ENCODE peak calls at places on chromosome 3, in five cellular contexts. One of them, this sample, is unnamed.
A peak's percentile ranks its signal among the peaks of the same experiment; 100 is the strongest.

GRCh38 chr3:50574280-50574831 is 5.0 kb downstream of the HEMK1 start:
- DNase-seq in tibial artery: no peak
- DNase-seq in M059J: no peak
- DNase-seq in CD4-positive, alpha-beta T cell: no peak
- DNase-seq in stimulated activated CD4-positive, alpha-beta T cell treated with anti-CD3 and anti-CD28 coated beads, Interleukin-4, amount 100 ng/mL, for 24 hours: no peak
- DNase-seq in this sample: no peak

GRCh38 chr3:88986834-88987233 is 120.6 kb upstream of the EPHA3 start:
- DNase-seq in tibial artery: no peak
- DNase-seq in M059J: peak; percentile 64
- DNase-seq in CD4-positive, alpha-beta T cell: no peak
- DNase-seq in stimulated activated CD4-positive, alpha-beta T cell treated with anti-CD3 and anti-CD28 coated beads, Interleukin-4, amount 100 ng/mL, for 24 hours: no peak
- DNase-seq in this sample: peak; percentile 93

GRCh38 chr3:151918253-151919029 is 45.0 kb downstream of the SUCNR1 start:
- DNase-seq in tibial artery: no peak
- DNase-seq in M059J: peak; percentile 82
- DNase-seq in CD4-positive, alpha-beta T cell: no peak
- DNase-seq in stimulated activated CD4-positive, alpha-beta T cell treated with anti-CD3 and anti-CD28 coated beads, Interleukin-4, amount 100 ng/mL, for 24 hours: no peak
- DNase-seq in this sample: peak; percentile 26

GRCh38 chr3:169227911-169228310 is 435.6 kb downstream of the MECOM start:
- DNase-seq in tibial artery: no peak
- DNase-seq in M059J: peak; percentile 75
- DNase-seq in CD4-positive, alpha-beta T cell: no peak
- DNase-seq in stimulated activated CD4-positive, alpha-beta T cell treated with anti-CD3 and anti-CD28 coated beads, Interleukin-4, amount 100 ng/mL, for 24 hours: no peak
- DNase-seq in this sample: no peak

GRCh38 chr3:168248383-168249047 is 152.8 kb upstream of the GOLIM4 start:
- DNase-seq in tibial artery: no peak
- DNase-seq in M059J: peak; percentile 48
- DNase-seq in CD4-positive, alpha-beta T cell: no peak
- DNase-seq in stimulated activated CD4-positive, alpha-beta T cell treated with anti-CD3 and anti-CD28 coated beads, Interleukin-4, amount 100 ng/mL, for 24 hours: no peak
- DNase-seq in this sample: peak; percentile 20

GRCh38 chr3:46729038-46729437 is 11.4 kb upstream of the PRSS50 start:
- DNase-seq in tibial artery: no peak
- DNase-seq in M059J: no peak
- DNase-seq in CD4-positive, alpha-beta T cell: no peak
- DNase-seq in stimulated activated CD4-positive, alpha-beta T cell treated with anti-CD3 and anti-CD28 coated beads, Interleukin-4, amount 100 ng/mL, for 24 hours: no peak
- DNase-seq in this sample: no peak

GRCh38 chr3:46296826-46297225 is 54.6 kb downstream of the CCR3 start:
- DNase-seq in tibial artery: no peak
- DNase-seq in M059J: no peak
- DNase-seq in CD4-positive, alpha-beta T cell: no peak
- DNase-seq in stimulated activated CD4-positive, alpha-beta T cell treated with anti-CD3 and anti-CD28 coated beads, Interleukin-4, amount 100 ng/mL, for 24 hours: no peak
- DNase-seq in this sample: no peak

GRCh38 chr3:171556574-171557145 is 96.5 kb upstream of the TNIK start:
- DNase-seq in tibial artery: no peak
- DNase-seq in M059J: peak; percentile 36
- DNase-seq in CD4-positive, alpha-beta T cell: no peak
- DNase-seq in stimulated activated CD4-positive, alpha-beta T cell treated with anti-CD3 and anti-CD28 coated beads, Interleukin-4, amount 100 ng/mL, for 24 hours: no peak
- DNase-seq in this sample: peak; percentile 81

GRCh38 chr3:136332776-136333175 is 82.6 kb downstream of the PCCB start:
- DNase-seq in tibial artery: no peak
- DNase-seq in M059J: peak; percentile 72
- DNase-seq in CD4-positive, alpha-beta T cell: no peak
- DNase-seq in stimulated activated CD4-positive, alpha-beta T cell treated with anti-CD3 and anti-CD28 coated beads, Interleukin-4, amount 100 ng/mL, for 24 hours: no peak
- DNase-seq in this sample: no peak

GRCh38 chr3:31102196-31102879 is 207.9 kb upstream of the GADL1 start:
- DNase-seq in tibial artery: no peak
- DNase-seq in M059J: peak; percentile 15
- DNase-seq in CD4-positive, alpha-beta T cell: no peak
- DNase-seq in stimulated activated CD4-positive, alpha-beta T cell treated with anti-CD3 and anti-CD28 coated beads, Interleukin-4, amount 100 ng/mL, for 24 hours: peak; percentile 58
- DNase-seq in this sample: no peak

GRCh38 chr3:107904536-107905066 is 186.2 kb downstream of the CD47 start:
- DNase-seq in tibial artery: no peak
- DNase-seq in M059J: no peak
- DNase-seq in CD4-positive, alpha-beta T cell: no peak
- DNase-seq in stimulated activated CD4-positive, alpha-beta T cell treated with anti-CD3 and anti-CD28 coated beads, Interleukin-4, amount 100 ng/mL, for 24 hours: no peak
- DNase-seq in this sample: no peak

GRCh38 chr3:134350861-134351311 is 23.4 kb downstream of the AMOTL2 start:
- DNase-seq in tibial artery: no peak
- DNase-seq in M059J: no peak
- DNase-seq in CD4-positive, alpha-beta T cell: no peak
- DNase-seq in stimulated activated CD4-positive, alpha-beta T cell treated with anti-CD3 and anti-CD28 coated beads, Interleukin-4, amount 100 ng/mL, for 24 hours: no peak
- DNase-seq in this sample: peak; percentile 86

GRCh38 chr3:39126532-39127071 is 19.1 kb downstream of the TTC21A start:
- DNase-seq in tibial artery: no peak
- DNase-seq in M059J: no peak
- DNase-seq in CD4-positive, alpha-beta T cell: no peak
- DNase-seq in stimulated activated CD4-positive, alpha-beta T cell treated with anti-CD3 and anti-CD28 coated beads, Interleukin-4, amount 100 ng/mL, for 24 hours: peak; percentile 48
- DNase-seq in this sample: peak; percentile 24

GRCh38 chr3:161388860-161389259 is 17.5 kb upstream of the SPTSSB start:
- DNase-seq in tibial artery: no peak
- DNase-seq in M059J: no peak
- DNase-seq in CD4-positive, alpha-beta T cell: no peak
- DNase-seq in stimulated activated CD4-positive, alpha-beta T cell treated with anti-CD3 and anti-CD28 coated beads, Interleukin-4, amount 100 ng/mL, for 24 hours: no peak
- DNase-seq in this sample: no peak

GRCh38 chr3:117234321-117234720 is 524.7 kb downstream of the TUSC7 start:
- DNase-seq in tibial artery: no peak
- DNase-seq in M059J: no peak
- DNase-seq in CD4-positive, alpha-beta T cell: no peak
- DNase-seq in stimulated activated CD4-positive, alpha-beta T cell treated with anti-CD3 and anti-CD28 coated beads, Interleukin-4, amount 100 ng/mL, for 24 hours: no peak
- DNase-seq in this sample: no peak

GRCh38 chr3:44076221-44076829 is 165.4 kb upstream of the TOPAZ1 start:
- DNase-seq in tibial artery: no peak
- DNase-seq in M059J: peak; percentile 12
- DNase-seq in CD4-positive, alpha-beta T cell: no peak
- DNase-seq in stimulated activated CD4-positive, alpha-beta T cell treated with anti-CD3 and anti-CD28 coated beads, Interleukin-4, amount 100 ng/mL, for 24 hours: no peak
- DNase-seq in this sample: no peak

GRCh38 chr3:111151438-111151837 is 79.8 kb downstream of the NECTIN3 start:
- DNase-seq in tibial artery: no peak
- DNase-seq in M059J: peak; percentile 81
- DNase-seq in CD4-positive, alpha-beta T cell: no peak
- DNase-seq in stimulated activated CD4-positive, alpha-beta T cell treated with anti-CD3 and anti-CD28 coated beads, Interleukin-4, amount 100 ng/mL, for 24 hours: no peak
- DNase-seq in this sample: peak; percentile 70

GRCh38 chr3:38205472-38205805 is 40.1 kb downstream of the OXSR1 start:
- DNase-seq in tibial artery: no peak
- DNase-seq in M059J: no peak
- DNase-seq in CD4-positive, alpha-beta T cell: no peak
- DNase-seq in stimulated activated CD4-positive, alpha-beta T cell treated with anti-CD3 and anti-CD28 coated beads, Interleukin-4, amount 100 ng/mL, for 24 hours: no peak
- DNase-seq in this sample: no peak

GRCh38 chr3:141797819-141798405 is 34.7 kb downstream of the GRK7 start:
- DNase-seq in tibial artery: no peak
- DNase-seq in M059J: no peak
- DNase-seq in CD4-positive, alpha-beta T cell: no peak
- DNase-seq in stimulated activated CD4-positive, alpha-beta T cell treated with anti-CD3 and anti-CD28 coated beads, Interleukin-4, amount 100 ng/mL, for 24 hours: no peak
- DNase-seq in this sample: no peak

GRCh38 chr3:123914829-123915228 is 30.7 kb upstream of the MYLK start:
- DNase-seq in tibial artery: no peak
- DNase-seq in M059J: peak; percentile 9
- DNase-seq in CD4-positive, alpha-beta T cell: no peak
- DNase-seq in stimulated activated CD4-positive, alpha-beta T cell treated with anti-CD3 and anti-CD28 coated beads, Interleukin-4, amount 100 ng/mL, for 24 hours: no peak
- DNase-seq in this sample: no peak

GRCh38 chr3:173410836-173411235 is 13.3 kb downstream of the NLGN1 start:
- DNase-seq in tibial artery: no peak
- DNase-seq in M059J: no peak
- DNase-seq in CD4-positive, alpha-beta T cell: no peak
- DNase-seq in stimulated activated CD4-positive, alpha-beta T cell treated with anti-CD3 and anti-CD28 coated beads, Interleukin-4, amount 100 ng/mL, for 24 hours: no peak
- DNase-seq in this sample: no peak

GRCh38 chr3:115146032-115146417 is 1.1 kb downstream of the ZBTB20 start:
- DNase-seq in tibial artery: peak; percentile 37
- DNase-seq in M059J: peak; percentile 86
- DNase-seq in CD4-positive, alpha-beta T cell: peak; percentile 21
- DNase-seq in stimulated activated CD4-positive, alpha-beta T cell treated with anti-CD3 and anti-CD28 coated beads, Interleukin-4, amount 100 ng/mL, for 24 hours: peak; percentile 49
- DNase-seq in this sample: peak; percentile 77